ENCODE peak calls at places on chromosomes 1 and 21, in six cellular contexts. N, R, E, Q, O and P are unnamed samples.

GRCh38 chr21:33608559-33608958 is 20.1 kb upstream of the DONSON start:
- DNase-seq in N (no peak), R (no peak), E (no peak), Q (no peak), O (no peak), P (no peak)

GRCh38 chr1:212354464-212354863 is 60.2 kb downstream of the PACC1 start:
- DNase-seq in N (no peak), R (no peak), E (no peak), Q (no peak), O (no peak), P (no peak)

GRCh38 chr1:95916616-95917015 is 682.6 kb downstream of the RWDD3 start:
- DNase-seq in N (no peak), R (no peak), E (no peak), Q (peak), O (no peak), P (no peak)

GRCh38 chr1:181044449-181044966 is 10.7 kb downstream of the MR1 start:
- DNase-seq in N (peak), R (peak), E (no peak), Q (peak), O (peak), P (no peak)

GRCh38 chr1:8021676-8022266 is 4.3 kb downstream of the ERRFI1 start:
- DNase-seq in N (no peak), R (no peak), E (no peak), Q (peak), O (no peak), P (no peak)

GRCh38 chr1:195472298-195472697 is 1135.9 kb downstream of the KCNT2 start:
- DNase-seq in N (no peak), R (no peak), E (no peak), Q (no peak), O (no peak), P (no peak)

GRCh38 chr1:30173560-30173959 is 549.8 kb downstream of the MATN1 start:
- DNase-seq in N (no peak), R (no peak), E (no peak), Q (no peak), O (no peak), P (no peak)

GRCh38 chr21:38807481-38807880 is 1.8 kb downstream of the ETS2 start:
- DNase-seq in N (no peak), R (no peak), E (no peak), Q (peak), O (no peak), P (no peak)

GRCh38 chr1:7902478-7903084 is 38.1 kb downstream of the TNFRSF9 start:
- DNase-seq in N (peak), R (peak), E (peak), Q (peak), O (peak), P (peak)